ENCODE peak calls at places on chromosomes 4 and X, in four cellular contexts. One of them, this sample, is unnamed.

GRCh38 chrX:153778151-153778551 is 2.7 kb upstream of the SRPK3 start:
- DNase-seq in pancreas: peak
- DNase-seq in endothelial cell of umbilical vein: no peak
- DNase-seq in epithelial cell of prostate: no peak
- DNase-seq in this sample: no peak

GRCh38 chr4:123121241-123121907 is 199.0 kb upstream of the NUDT6 start:
- DNase-seq in pancreas: no peak
- DNase-seq in endothelial cell of umbilical vein: peak
- DNase-seq in epithelial cell of prostate: no peak
- DNase-seq in this sample: peak

GRCh38 chrX:110108381-110108796 is 105.5 kb downstream of the TMEM164 start:
- DNase-seq in pancreas: no peak
- DNase-seq in endothelial cell of umbilical vein: no peak
- DNase-seq in epithelial cell of prostate: no peak
- DNase-seq in this sample: peak

GRCh38 chr4:58665649-58666048 is 1555.5 kb upstream of the IGFBP7 start:
- DNase-seq in pancreas: no peak
- DNase-seq in endothelial cell of umbilical vein: no peak
- DNase-seq in epithelial cell of prostate: no peak
- DNase-seq in this sample: no peak

GRCh38 chr4:86493460-86493859 is 100.7 kb upstream of the PTPN13 start:
- DNase-seq in pancreas: no peak
- DNase-seq in endothelial cell of umbilical vein: no peak
- DNase-seq in epithelial cell of prostate: no peak
- DNase-seq in this sample: peak

GRCh38 chr4:151371045-151371605 is 37.9 kb upstream of the FHIP1A start:
- DNase-seq in pancreas: no peak
- DNase-seq in endothelial cell of umbilical vein: no peak
- DNase-seq in epithelial cell of prostate: no peak
- DNase-seq in this sample: no peak

GRCh38 chr4:16641971-16642370 is 256.5 kb downstream of the LDB2 start:
- DNase-seq in pancreas: no peak
- DNase-seq in endothelial cell of umbilical vein: peak
- DNase-seq in epithelial cell of prostate: no peak
- DNase-seq in this sample: peak

GRCh38 chr4:123547167-123547817 is 150.7 kb downstream of the SPRY1 start:
- DNase-seq in pancreas: peak
- DNase-seq in endothelial cell of umbilical vein: no peak
- DNase-seq in epithelial cell of prostate: no peak
- DNase-seq in this sample: no peak

GRCh38 chr4:71878388-71878787 is 94.5 kb upstream of the GC start:
- DNase-seq in pancreas: no peak
- DNase-seq in endothelial cell of umbilical vein: no peak
- DNase-seq in epithelial cell of prostate: no peak
- DNase-seq in this sample: no peak

GRCh38 chr4:149549911-149550310 is 265.7 kb downstream of the IQCM start:
- DNase-seq in pancreas: no peak
- DNase-seq in endothelial cell of umbilical vein: no peak
- DNase-seq in epithelial cell of prostate: no peak
- DNase-seq in this sample: no peak

GRCh38 chr4:73104695-73105094 is 35.2 kb upstream of the COX18 start:
- DNase-seq in pancreas: no peak
- DNase-seq in endothelial cell of umbilical vein: no peak
- DNase-seq in epithelial cell of prostate: no peak
- DNase-seq in this sample: no peak

GRCh38 chrX:48531359-48531954 is 8.1 kb upstream of the TBC1D25 start:
- DNase-seq in pancreas: no peak
- DNase-seq in endothelial cell of umbilical vein: no peak
- DNase-seq in epithelial cell of prostate: peak
- DNase-seq in this sample: peak

GRCh38 chr4:169931996-169932395 is 94.2 kb downstream of the MFAP3L start:
- DNase-seq in pancreas: no peak
- DNase-seq in endothelial cell of umbilical vein: no peak
- DNase-seq in epithelial cell of prostate: no peak
- DNase-seq in this sample: no peak

GRCh38 chr4:106796866-106797265 is 239.2 kb downstream of the DKK2 start:
- DNase-seq in pancreas: no peak
- DNase-seq in endothelial cell of umbilical vein: no peak
- DNase-seq in epithelial cell of prostate: no peak
- DNase-seq in this sample: no peak

GRCh38 chr4:93396274-93396673 is 432.3 kb upstream of the ATOH1 start:
- DNase-seq in pancreas: no peak
- DNase-seq in endothelial cell of umbilical vein: peak
- DNase-seq in epithelial cell of prostate: no peak
- DNase-seq in this sample: peak

GRCh38 chr4:84573738-84574720 is 8.9 kb upstream of the CDS1 start:
- DNase-seq in pancreas: no peak
- DNase-seq in endothelial cell of umbilical vein: no peak
- DNase-seq in epithelial cell of prostate: no peak
- DNase-seq in this sample: no peak

GRCh38 chr4:104015680-104016079 is 295.9 kb upstream of the TACR3 start:
- DNase-seq in pancreas: no peak
- DNase-seq in endothelial cell of umbilical vein: no peak
- DNase-seq in epithelial cell of prostate: no peak
- DNase-seq in this sample: no peak

DNA sequence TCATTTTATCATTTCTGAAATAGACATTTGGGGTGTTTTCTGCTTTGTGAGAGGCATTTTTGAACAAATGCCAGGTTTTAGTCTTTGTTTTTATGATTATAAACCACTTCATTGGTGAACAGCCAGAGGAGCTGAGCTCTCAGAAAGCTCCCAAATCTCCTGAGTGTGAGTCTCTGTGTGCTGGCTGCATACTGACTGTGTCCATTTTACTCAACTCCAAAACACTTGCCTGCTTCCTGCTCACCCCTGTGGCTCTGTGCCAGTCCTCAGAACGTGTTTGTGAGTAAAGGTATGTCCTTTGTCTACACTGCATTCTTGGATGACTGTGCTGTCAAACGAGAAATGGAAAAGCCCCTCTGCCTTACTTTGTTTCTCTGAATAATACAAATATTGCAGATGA is 5.4 kb upstream of the LRAT start:
- DNase-seq in pancreas: no peak
- DNase-seq in endothelial cell of umbilical vein: no peak
- DNase-seq in epithelial cell of prostate: peak
- DNase-seq in this sample: no peak
- H3K27ac ChIP-seq in pancreas: no peak
- H3K27ac ChIP-seq in endothelial cell of umbilical vein: no peak
- H3K27ac ChIP-seq in epithelial cell of prostate: peak
- H3K27ac ChIP-seq in this sample: no peak

DNA sequence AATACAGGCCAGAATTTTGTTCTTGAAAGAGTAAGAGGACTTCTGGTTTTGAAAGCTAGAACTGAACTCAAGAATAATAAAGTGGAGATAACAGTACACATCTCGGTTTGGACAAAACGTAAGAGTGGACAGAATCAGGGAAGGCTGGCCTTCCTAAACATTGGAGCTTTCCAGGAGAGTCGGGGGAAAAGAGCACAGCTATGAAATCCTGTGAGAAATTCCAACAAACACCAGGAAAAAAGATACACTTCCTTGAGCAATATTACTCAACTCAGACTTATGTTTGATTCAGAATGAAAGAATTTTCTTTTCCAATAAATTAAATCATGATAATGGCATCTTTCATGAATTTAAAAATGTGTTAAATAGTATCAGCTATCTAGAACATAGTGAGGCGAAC is 1.1 kb downstream of the CTSO start:
- DNase-seq in pancreas: no peak
- DNase-seq in endothelial cell of umbilical vein: peak
- DNase-seq in epithelial cell of prostate: no peak
- DNase-seq in this sample: peak
- H3K27ac ChIP-seq in pancreas: no peak
- H3K27ac ChIP-seq in endothelial cell of umbilical vein: peak
- H3K27ac ChIP-seq in epithelial cell of prostate: peak
- H3K27ac ChIP-seq in this sample: peak

GRCh38 chr4:79164961-79165610 is 160.8 kb downstream of the NAA11 start:
- DNase-seq in pancreas: no peak
- DNase-seq in endothelial cell of umbilical vein: no peak
- DNase-seq in epithelial cell of prostate: no peak
- DNase-seq in this sample: no peak

GRCh38 chr4:79160962-79161361 is 164.9 kb downstream of the NAA11 start:
- DNase-seq in pancreas: no peak
- DNase-seq in endothelial cell of umbilical vein: no peak
- DNase-seq in epithelial cell of prostate: no peak
- DNase-seq in this sample: no peak

DNA sequence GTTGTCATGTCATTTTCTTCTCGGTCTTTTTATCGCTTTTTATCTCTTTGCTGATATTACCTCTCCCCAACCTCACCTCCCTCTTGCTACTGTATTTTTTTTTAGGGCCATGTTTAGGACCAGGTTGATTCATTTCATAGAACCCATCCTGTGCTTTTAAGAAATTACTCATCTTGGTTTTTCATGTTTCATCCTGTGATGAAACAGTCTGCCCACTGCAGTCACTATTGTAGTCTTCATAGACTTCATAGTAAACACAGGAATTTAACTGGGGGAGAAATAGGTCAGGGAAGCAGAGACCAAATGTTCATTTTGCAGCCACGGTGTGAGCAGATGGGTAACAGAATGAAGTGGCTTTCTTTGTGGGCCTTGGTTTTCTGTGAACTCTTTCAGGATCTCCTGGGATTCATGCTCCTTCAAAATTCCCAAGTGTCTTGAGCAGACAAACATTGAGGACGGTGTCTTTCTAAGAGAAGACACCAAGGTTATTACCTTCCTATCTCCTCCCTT is 161.8 kb downstream of the NAA11 start:
- DNase-seq in pancreas: no peak
- DNase-seq in endothelial cell of umbilical vein: no peak
- DNase-seq in epithelial cell of prostate: no peak
- DNase-seq in this sample: no peak
- H3K27ac ChIP-seq in pancreas: no peak
- H3K27ac ChIP-seq in endothelial cell of umbilical vein: no peak
- H3K27ac ChIP-seq in epithelial cell of prostate: no peak
- H3K27ac ChIP-seq in this sample: no peak

GRCh38 chr4:24895461-24895860 is 17.4 kb downstream of the CCDC149 start:
- DNase-seq in pancreas: no peak
- DNase-seq in endothelial cell of umbilical vein: no peak
- DNase-seq in epithelial cell of prostate: no peak
- DNase-seq in this sample: no peak

GRCh38 chr4:24894846-24895245 is 18.0 kb downstream of the CCDC149 start:
- DNase-seq in pancreas: no peak
- DNase-seq in endothelial cell of umbilical vein: no peak
- DNase-seq in epithelial cell of prostate: no peak
- DNase-seq in this sample: no peak

GRCh38 chr4:24896056-24896455 is 16.8 kb downstream of the CCDC149 start:
- DNase-seq in pancreas: no peak
- DNase-seq in endothelial cell of umbilical vein: peak
- DNase-seq in epithelial cell of prostate: no peak
- DNase-seq in this sample: peak

GRCh38 chr4:24896977-24897376 is 15.9 kb downstream of the CCDC149 start:
- DNase-seq in pancreas: no peak
- DNase-seq in endothelial cell of umbilical vein: no peak
- DNase-seq in epithelial cell of prostate: no peak
- DNase-seq in this sample: no peak

GRCh38 chr4:24897639-24898038 is 15.2 kb downstream of the CCDC149 start:
- DNase-seq in pancreas: no peak
- DNase-seq in endothelial cell of umbilical vein: no peak
- DNase-seq in epithelial cell of prostate: no peak
- DNase-seq in this sample: no peak
- H3K27ac ChIP-seq in pancreas: no peak
- H3K27ac ChIP-seq in endothelial cell of umbilical vein: no peak
- H3K27ac ChIP-seq in epithelial cell of prostate: no peak
- H3K27ac ChIP-seq in this sample: no peak

GRCh38 chr4:26217961-26218676 is 102.7 kb upstream of the RBPJ start:
- DNase-seq in pancreas: no peak
- DNase-seq in endothelial cell of umbilical vein: no peak
- DNase-seq in epithelial cell of prostate: no peak
- DNase-seq in this sample: no peak

GRCh38 chr4:26217429-26217828 is 103.4 kb upstream of the RBPJ start:
- DNase-seq in pancreas: no peak
- DNase-seq in endothelial cell of umbilical vein: no peak
- DNase-seq in epithelial cell of prostate: no peak
- DNase-seq in this sample: no peak

GRCh38 chr4:26220704-26221103 is 100.1 kb upstream of the RBPJ start:
- DNase-seq in pancreas: no peak
- DNase-seq in endothelial cell of umbilical vein: no peak
- DNase-seq in epithelial cell of prostate: no peak
- DNase-seq in this sample: peak

GRCh38 chr4:26219206-26219605 is 101.6 kb upstream of the RBPJ start:
- DNase-seq in pancreas: no peak
- DNase-seq in endothelial cell of umbilical vein: no peak
- DNase-seq in epithelial cell of prostate: no peak
- DNase-seq in this sample: no peak

GRCh38 chr4:26218677-26219181 is 102.1 kb upstream of the RBPJ start:
- DNase-seq in pancreas: no peak
- DNase-seq in endothelial cell of umbilical vein: no peak
- DNase-seq in epithelial cell of prostate: no peak
- DNase-seq in this sample: no peak
- H3K27ac ChIP-seq in pancreas: no peak
- H3K27ac ChIP-seq in endothelial cell of umbilical vein: no peak
- H3K27ac ChIP-seq in epithelial cell of prostate: no peak
- H3K27ac ChIP-seq in this sample: no peak

DNA sequence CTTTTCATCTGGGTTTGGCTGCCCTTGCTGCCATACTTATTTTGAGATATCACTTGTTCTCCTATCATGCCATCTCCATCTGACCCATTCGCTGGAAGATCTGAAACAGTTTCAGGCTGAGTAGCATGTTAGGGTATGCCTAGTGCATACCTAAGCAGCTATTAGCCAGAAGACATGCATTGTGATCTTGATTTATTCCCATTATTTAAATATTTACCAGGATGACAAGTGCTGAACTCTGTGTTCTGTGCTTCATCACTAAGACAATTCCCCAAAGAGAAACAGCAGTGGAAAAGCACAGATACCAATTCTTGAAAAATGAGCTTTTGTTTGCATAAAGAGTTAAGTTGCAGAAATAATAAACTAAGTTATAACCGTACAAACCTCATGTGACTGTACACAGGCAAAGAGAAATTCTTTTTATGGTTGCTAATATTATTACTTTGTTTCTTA is 271.0 kb upstream of the ARSJ start:
- DNase-seq in pancreas: no peak
- DNase-seq in endothelial cell of umbilical vein: no peak
- DNase-seq in epithelial cell of prostate: no peak
- DNase-seq in this sample: peak
- H3K27ac ChIP-seq in pancreas: no peak
- H3K27ac ChIP-seq in endothelial cell of umbilical vein: no peak
- H3K27ac ChIP-seq in epithelial cell of prostate: no peak
- H3K27ac ChIP-seq in this sample: peak